ENCODE peak calls at places on chromosomes 13 and 19, in ten cellular contexts. S is activated effector memory CD4-positive, alpha-beta T cell treated with anti-CD3 and anti-CD28 coated beads, Interleukin-2, amount 50 U/mL, for 16 hours; U is CD4-positive, alpha-beta memory T cell; W is SJSA1; N is fibroblast of pulmonary artery; V is NCI-H1417; M is transverse colon; B is EL; Q is sciatic nerve; X is left ventricle myocardium inferior. D is an unnamed sample.

GRCh38 chr13:52786747-52787146 is 47.1 kb upstream of the CNMD start:
- DNase-seq in Q (no peak), U (no peak), X (no peak), B (no peak), W (no peak), N (no peak), V (peak; percentile 83), M (no peak), S (no peak), D (no peak)

GRCh38 chr13:39888865-39889810 is 233.7 kb downstream of the COG6 start:
- DNase-seq in U (no peak), N (no peak), X (no peak), Q (no peak), S (no peak), M (no peak), B (peak; percentile 25), V (no peak), W (no peak), D (peak; percentile 14)

GRCh38 chr19:33441277-33441699 is 67.8 kb downstream of the CEBPG start:
- DNase-seq in B (no peak), Q (peak; percentile 33), S (peak; percentile 22), M (no peak), N (no peak), W (no peak), U (no peak), V (no peak), X (peak; percentile 11), D (no peak)

GRCh38 chr19:46040952-46041500 is at the start of gene IGFL4:
- DNase-seq in X (no peak), W (no peak), S (no peak), U (no peak), V (peak; percentile 43), M (no peak), B (peak; percentile 15), N (no peak), Q (no peak), D (peak; percentile 40)

GRCh38 chr19:3157096-3157845 is 21.3 kb upstream of the S1PR4 start:
- DNase-seq in V (no peak), Q (no peak), S (no peak), B (no peak), N (no peak), U (no peak), M (no peak), X (no peak), W (no peak), D (no peak)

GRCh38 chr13:52926971-52927370 is 78.5 kb upstream of the PCDH8 start:
- DNase-seq in S (no peak), B (no peak), Q (no peak), V (no peak), M (no peak), W (no peak), U (no peak), N (no peak), X (no peak), D (no peak)

GRCh38 chr13:67408823-67409222 is 178.7 kb upstream of the PCDH9 start:
- DNase-seq in S (no peak), W (no peak), U (no peak), V (peak; percentile 57), B (no peak), Q (no peak), X (no peak), M (no peak), N (peak; percentile 54), D (no peak)

GRCh38 chr13:101150998-101151397 is 265.3 kb downstream of the NALCN start:
- DNase-seq in Q (no peak), V (peak; percentile 70), B (peak; percentile 13), N (peak; percentile 12), W (no peak), S (no peak), U (no peak), X (no peak), M (no peak), D (no peak)

GRCh38 chr19:6714749-6715555 is 5.5 kb downstream of the C3 start:
- DNase-seq in W (no peak), S (no peak), B (no peak), M (no peak), Q (no peak), N (no peak), U (no peak), X (no peak), V (no peak), D (no peak)

GRCh38 chr19:4352701-4353121 is 9.3 kb downstream of the MPND start:
- DNase-seq in W (peak; percentile 46), B (peak; percentile 59), V (peak; percentile 68), U (peak; percentile 58), Q (peak; percentile 67), N (peak; percentile 82), X (no peak), M (no peak), S (peak; percentile 83), D (no peak)

GRCh38 chr13:100275746-100276145 is 186.9 kb downstream of the PCCA start:
- DNase-seq in W (peak; percentile 87), U (no peak), N (no peak), B (peak; percentile 2), V (no peak), Q (no peak), X (no peak), S (no peak), M (no peak), D (no peak)

GRCh38 chr13:105642511-105642958 is 892.9 kb downstream of the EFNB2 start:
- DNase-seq in V (no peak), B (peak; percentile 30), M (no peak), N (peak; percentile 9), Q (no peak), X (no peak), S (no peak), W (peak; percentile 65), U (no peak), D (no peak)

GRCh38 chr19:38265213-38265861 is 964 bp downstream of the SPINT2 start:
- DNase-seq in M (peak; percentile 63), N (no peak), V (peak; percentile 62), U (no peak), X (no peak), S (no peak), B (no peak), W (no peak), Q (no peak), D (peak; percentile 80)

GRCh38 chr13:39394811-39395685 is 207.9 kb downstream of the LHFPL6 start:
- DNase-seq in Q (no peak), N (peak; percentile 29), S (no peak), W (no peak), U (no peak), M (no peak), X (peak; percentile 27), B (no peak), V (peak; percentile 39), D (no peak)

GRCh38 chr19:48492925-48493717 is 18.5 kb downstream of the LMTK3 start:
- DNase-seq in Q (peak; percentile 97), U (peak; percentile 77), X (peak; percentile 94), N (peak; percentile 99), V (peak; percentile 99), B (peak; percentile 98), M (peak; percentile 98), S (peak; percentile 91), W (peak; percentile 85), D (peak; percentile 99)

GRCh38 chr13:93900735-93901134 is 578.7 kb downstream of the DCT start:
- DNase-seq in V (no peak), B (no peak), S (no peak), U (no peak), M (no peak), N (peak; percentile 33), W (no peak), X (no peak), Q (no peak), D (no peak)

GRCh38 chr13:64553411-64554129 is 2676.6 kb downstream of the PCDH9 start:
- DNase-seq in U (no peak), V (no peak), Q (no peak), N (peak; percentile 63), W (no peak), M (no peak), B (peak; percentile 57), X (no peak), S (no peak), D (no peak)

GRCh38 chr19:13053761-13054604 is 48.7 kb downstream of the LYL1 start:
- DNase-seq in V (no peak), Q (peak; percentile 94), M (peak; percentile 79), W (peak; percentile 96), N (peak; percentile 99), X (peak; percentile 93), B (peak; percentile 98), S (no peak), U (no peak), D (peak; percentile 85)

GRCh38 chr19:33397536-33398360 is 24.2 kb downstream of the CEBPG start:
- DNase-seq in X (no peak), U (no peak), B (no peak), V (no peak), N (no peak), M (no peak), W (peak; percentile 31), S (peak; percentile 55), Q (peak; percentile 60), D (no peak)

GRCh38 chr13:111117961-111118360 is 2.9 kb downstream of the ARHGEF7 start:
- DNase-seq in Q (no peak), V (no peak), W (no peak), S (no peak), X (no peak), N (no peak), U (no peak), M (no peak), B (no peak), D (no peak)

GRCh38 chr13:107348471-107348870 is 780.5 kb upstream of the ARGLU1 start:
- DNase-seq in S (no peak), W (no peak), X (no peak), N (peak; percentile 55), M (no peak), V (no peak), Q (no peak), B (no peak), U (no peak), D (no peak)

GRCh38 chr13:91467236-91467635 is 68.8 kb downstream of the GPC5 start:
- DNase-seq in N (no peak), S (no peak), B (no peak), Q (no peak), W (no peak), U (no peak), V (no peak), X (no peak), M (no peak), D (no peak)

GRCh38 chr13:71306821-71307220 is 560.2 kb downstream of the DACH1 start:
- DNase-seq in N (no peak), W (no peak), S (no peak), Q (no peak), X (no peak), B (no peak), U (no peak), M (no peak), V (no peak), D (no peak)

GRCh38 chr13:101545521-101545920 is 93.0 kb downstream of the ITGBL1 start:
- DNase-seq in Q (no peak), U (no peak), V (no peak), N (no peak), X (no peak), W (no peak), M (no peak), B (peak; percentile 62), S (no peak), D (no peak)

GRCh38 chr19:40687525-40688016 is 2.9 kb downstream of the NUMBL start:
- DNase-seq in B (peak; percentile 65), Q (peak; percentile 94), U (no peak), V (no peak), W (peak; percentile 82), N (peak; percentile 68), M (peak; percentile 82), S (no peak), X (peak; percentile 87), D (no peak)

GRCh38 chr19:33293255-33294057 is 8.9 kb downstream of the CEBPA start:
- DNase-seq in U (no peak), M (peak; percentile 54), N (peak; percentile 64), B (peak; percentile 68), X (no peak), V (peak; percentile 92), Q (no peak), S (no peak), W (no peak), D (peak; percentile 81)

GRCh38 chr19:9808855-9809646 is 9.8 kb downstream of the FBXL12 start:
- DNase-seq in N (no peak), Q (no peak), S (no peak), W (no peak), B (no peak), M (no peak), U (peak; percentile 58), X (no peak), V (no peak), D (no peak)

GRCh38 chr19:52670046-52670445 is 31.9 kb upstream of the ZNF83 start:
- DNase-seq in N (no peak), V (no peak), Q (no peak), U (no peak), W (no peak), S (no peak), B (no peak), M (peak; percentile 12), X (no peak), D (peak; percentile 24)